ENCODE peak calls at places on chromosomes 5 and 9, in four cellular contexts. One of them, this sample, is unnamed.

GRCh38 chr9:136728548-136729123 is 14.1 kb downstream of the LCN10 start:
- DNase-seq in cardiac fibroblast: no peak
- DNase-seq in adrenal gland: no peak
- DNase-seq in HFFc6: peak
- DNase-seq in this sample: no peak

GRCh38 chr9:109086221-109086620 is 33.5 kb downstream of the TMEM245 start:
- DNase-seq in cardiac fibroblast: peak
- DNase-seq in adrenal gland: no peak
- DNase-seq in HFFc6: no peak
- DNase-seq in this sample: no peak

GRCh38 chr9:96408409-96409280 is 9.5 kb downstream of the ZNF367 start:
- DNase-seq in cardiac fibroblast: no peak
- DNase-seq in adrenal gland: no peak
- DNase-seq in HFFc6: no peak
- DNase-seq in this sample: no peak

GRCh38 chr5:58622884-58623871 is 40.3 kb downstream of the RAB3C start:
- DNase-seq in cardiac fibroblast: no peak
- DNase-seq in adrenal gland: no peak
- DNase-seq in HFFc6: no peak
- DNase-seq in this sample: no peak

GRCh38 chr5:81601912-81602311 is 149.0 kb downstream of the SSBP2 start:
- DNase-seq in cardiac fibroblast: peak
- DNase-seq in adrenal gland: no peak
- DNase-seq in HFFc6: no peak
- DNase-seq in this sample: no peak

GRCh38 chr9:5953743-5954707 is 61.4 kb downstream of the RANBP6 start:
- DNase-seq in cardiac fibroblast: no peak
- DNase-seq in adrenal gland: no peak
- DNase-seq in HFFc6: no peak
- DNase-seq in this sample: no peak

GRCh38 chr5:176776141-176776865 is 34.1 kb upstream of the UNC5A start:
- DNase-seq in cardiac fibroblast: no peak
- DNase-seq in adrenal gland: no peak
- DNase-seq in HFFc6: no peak
- DNase-seq in this sample: no peak

GRCh38 chr9:113219972-113220371 is 1.1 kb downstream of the FKBP15 start:
- DNase-seq in cardiac fibroblast: peak
- DNase-seq in adrenal gland: no peak
- DNase-seq in HFFc6: peak
- DNase-seq in this sample: peak

GRCh38 chr9:130172858-130173461 is 756 bp downstream of the NCS1 start:
- DNase-seq in cardiac fibroblast: no peak
- DNase-seq in adrenal gland: no peak
- DNase-seq in HFFc6: peak
- DNase-seq in this sample: no peak

GRCh38 chr5:152349683-152350526 is 55.2 kb downstream of the NMUR2 start:
- DNase-seq in cardiac fibroblast: peak
- DNase-seq in adrenal gland: peak
- DNase-seq in HFFc6: no peak
- DNase-seq in this sample: no peak

GRCh38 chr9:6672118-6672517 is 26.6 kb upstream of the GLDC start:
- DNase-seq in cardiac fibroblast: no peak
- DNase-seq in adrenal gland: no peak
- DNase-seq in HFFc6: no peak
- DNase-seq in this sample: no peak

GRCh38 chr9:27377147-27377807 is 80.3 kb upstream of the EQTN start:
- DNase-seq in cardiac fibroblast: no peak
- DNase-seq in adrenal gland: no peak
- DNase-seq in HFFc6: no peak
- DNase-seq in this sample: no peak

GRCh38 chr5:159915913-159916840 is at the start of gene ADRA1B:
- DNase-seq in cardiac fibroblast: peak
- DNase-seq in adrenal gland: peak
- DNase-seq in HFFc6: peak
- DNase-seq in this sample: no peak

GRCh38 chr5:14830210-14831005 is 41.2 kb downstream of the ANKH start:
- DNase-seq in cardiac fibroblast: peak
- DNase-seq in adrenal gland: no peak
- DNase-seq in HFFc6: no peak
- DNase-seq in this sample: no peak

GRCh38 chr5:133244242-133244641 is 192.4 kb downstream of the HSPA4 start:
- DNase-seq in cardiac fibroblast: no peak
- DNase-seq in adrenal gland: no peak
- DNase-seq in HFFc6: no peak
- DNase-seq in this sample: no peak